ENCODE peak calls at places on chromosomes 11 and 22, in nine cellular contexts. W is upper lobe of right lung, B is A549, G is lung, T is WERI-Rb-1, U is GM23338, L is transverse colon, F is tibial artery, Y is dorsolateral prefrontal cortex. I is an unnamed sample.

GRCh38 chr22:27987557-27987956 is 68.5 kb upstream of the PITPNB start:
- DNase-seq in F (peak; percentile 35), G (no peak), U (no peak), W (no peak), T (no peak), Y (no peak), L (no peak), B (no peak), I (no peak)

GRCh38 chr11:114846040-114846791 is 167.9 kb downstream of the NXPE2 start:
- DNase-seq in L (no peak), U (no peak), G (peak; percentile 35), W (no peak), F (no peak), T (peak; percentile 89), Y (peak; percentile 66), B (no peak), I (peak; percentile 56)

GRCh38 chr22:36221799-36222751 is 17.3 kb downstream of the APOL2 start:
- DNase-seq in G (peak; percentile 67), F (no peak), L (peak; percentile 59), W (no peak), U (peak; percentile 86), T (peak; percentile 65), Y (peak; percentile 39), B (peak; percentile 19), I (peak; percentile 51)

GRCh38 chr11:23944939-23945338 is 551.9 kb upstream of the LUZP2 start:
- DNase-seq in G (no peak), B (no peak), W (no peak), L (no peak), T (no peak), U (no peak), F (no peak), Y (no peak), I (no peak)

GRCh38 chr22:22085702-22086500 is 103.3 kb upstream of the TOP3B start:
- DNase-seq in Y (no peak), T (no peak), F (no peak), B (no peak), L (no peak), G (no peak), W (no peak), U (no peak), I (no peak)

GRCh38 chr11:81987829-81988472 is 745.7 kb downstream of the FAM181B start:
- DNase-seq in G (no peak), T (no peak), Y (no peak), B (no peak), F (no peak), U (no peak), W (no peak), L (no peak), I (no peak)

GRCh38 chr11:129390303-129390816 is 14.7 kb downstream of the BARX2 start:
- DNase-seq in L (no peak), B (no peak), Y (no peak), G (no peak), W (no peak), T (no peak), U (no peak), F (no peak), I (no peak)

GRCh38 chr11:20762112-20762511 is 92.7 kb downstream of the NELL1 start:
- DNase-seq in G (no peak), W (no peak), Y (no peak), F (no peak), U (no peak), T (no peak), B (no peak), L (no peak), I (no peak)

GRCh38 chr22:22894740-22895731 is 7.4 kb downstream of the IGLL5 start:
- DNase-seq in L (peak; percentile 11), B (no peak), Y (no peak), T (no peak), W (peak; percentile 32), F (peak; percentile 46), U (no peak), G (no peak), I (no peak)

GRCh38 chr11:42338056-42338455 is 878.6 kb upstream of the LRRC4C start:
- DNase-seq in L (no peak), Y (no peak), U (no peak), W (no peak), G (no peak), B (no peak), F (no peak), T (no peak), I (no peak)

GRCh38 chr11:38460901-38461300 is 1862.9 kb upstream of the RAG2 start:
- DNase-seq in U (peak; percentile 0), G (peak; percentile 63), B (no peak), F (peak; percentile 67), L (no peak), T (peak; percentile 16), Y (no peak), W (peak; percentile 63), I (no peak)

GRCh38 chr11:95577716-95578460 is 211.7 kb downstream of the FAM76B start:
- DNase-seq in Y (no peak), B (no peak), W (no peak), F (no peak), T (no peak), G (no peak), L (no peak), U (no peak), I (no peak)

DNA sequence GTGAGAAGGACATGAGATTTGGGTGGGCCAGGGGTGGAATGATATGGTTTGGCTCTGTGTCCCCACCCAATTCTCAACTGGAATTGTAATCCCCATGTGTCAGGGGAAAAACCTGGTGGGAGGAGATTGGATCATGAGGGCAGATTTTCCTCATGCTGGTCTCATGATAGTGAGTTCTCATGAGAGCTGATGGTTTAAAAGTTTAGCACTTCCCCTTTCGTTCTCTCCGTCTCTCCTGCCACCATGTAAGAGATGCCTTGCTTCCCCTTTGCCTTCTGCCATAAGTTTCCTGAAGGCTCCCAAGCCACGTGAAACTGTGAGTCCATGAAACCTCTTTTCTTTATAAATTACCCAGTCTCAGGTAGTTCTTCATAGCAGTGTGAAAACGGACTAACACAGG is 113.5 kb downstream of the FCHSD2 start:
- DNase-seq in G (no peak), F (no peak), U (no peak), W (no peak), T (no peak), L (no peak), B (no peak), Y (no peak), I (no peak)
- H3K27ac ChIP-seq in G (no peak overlapping the region), F (no peak overlapping the region), U (no peak overlapping the region), W (no peak overlapping the region), T (no peak overlapping the region), L (no peak overlapping the region), B (no peak overlapping the region), Y (no peak overlapping the region), I (no peak overlapping the region)

GRCh38 chr11:125872138-125872491 is 15.4 kb upstream of the HYLS1 start:
- DNase-seq in F (no peak), U (no peak), W (no peak), Y (no peak), T (no peak), B (no peak), G (no peak), L (no peak), I (no peak)

GRCh38 chr11:125869526-125869925 is 17.9 kb upstream of the HYLS1 start:
- DNase-seq in U (no peak), G (no peak), F (no peak), B (no peak), W (no peak), L (no peak), T (no peak), Y (no peak), I (no peak)

GRCh38 chr11:125871391-125872137 is 15.9 kb upstream of the HYLS1 start:
- DNase-seq in F (no peak), W (no peak), B (peak; percentile 18), Y (no peak), U (peak; percentile 86), L (no peak), G (no peak), T (peak; percentile 72), I (no peak)

GRCh38 chr11:125873881-125874555 is 13.4 kb upstream of the HYLS1 start:
- DNase-seq in W (no peak), B (no peak), L (no peak), U (no peak), T (no peak), G (no peak), F (no peak), Y (no peak), I (no peak)

DNA sequence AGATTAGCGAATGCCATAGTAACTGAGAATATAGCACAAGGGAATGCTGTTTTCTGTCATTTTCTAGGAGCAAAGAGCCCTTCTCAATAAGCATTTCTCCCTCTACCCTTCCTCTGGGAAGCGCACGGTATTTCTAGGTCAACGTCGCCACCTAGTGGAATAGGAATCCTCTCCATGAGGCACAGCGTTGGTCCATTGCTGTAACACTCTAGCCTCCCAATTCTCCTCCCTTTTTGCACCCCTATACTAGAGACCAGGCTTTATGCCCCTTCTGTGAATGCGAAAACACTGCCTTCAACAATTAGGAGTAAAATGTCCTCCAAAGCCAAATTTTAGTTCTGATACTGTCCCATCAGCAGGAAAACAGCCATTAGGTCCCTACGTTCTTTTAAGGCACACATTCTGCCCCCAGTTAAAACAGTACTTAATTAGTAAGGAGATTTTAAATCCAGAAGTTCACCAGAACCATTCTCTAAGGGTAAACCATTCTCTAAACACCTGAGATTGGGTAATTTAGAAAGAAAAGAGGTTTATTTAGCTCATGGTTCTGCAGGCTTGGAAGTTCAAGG is 12.8 kb upstream of the HYLS1 start:
- DNase-seq in T (peak; percentile 67), L (peak; percentile 49), Y (peak; percentile 68), W (no peak), B (peak; percentile 25), U (peak; percentile 91), F (no peak), G (peak; percentile 59), I (peak; percentile 67)
- H3K4me3 ChIP-seq in T (no peak overlapping the region), L (no peak overlapping the region), Y (no peak overlapping the region), W (no peak overlapping the region), B (no peak overlapping the region), U (no peak overlapping the region), F (no peak overlapping the region), G (no peak overlapping the region), I (peak overlapping the region; percentile 27)

DNA sequence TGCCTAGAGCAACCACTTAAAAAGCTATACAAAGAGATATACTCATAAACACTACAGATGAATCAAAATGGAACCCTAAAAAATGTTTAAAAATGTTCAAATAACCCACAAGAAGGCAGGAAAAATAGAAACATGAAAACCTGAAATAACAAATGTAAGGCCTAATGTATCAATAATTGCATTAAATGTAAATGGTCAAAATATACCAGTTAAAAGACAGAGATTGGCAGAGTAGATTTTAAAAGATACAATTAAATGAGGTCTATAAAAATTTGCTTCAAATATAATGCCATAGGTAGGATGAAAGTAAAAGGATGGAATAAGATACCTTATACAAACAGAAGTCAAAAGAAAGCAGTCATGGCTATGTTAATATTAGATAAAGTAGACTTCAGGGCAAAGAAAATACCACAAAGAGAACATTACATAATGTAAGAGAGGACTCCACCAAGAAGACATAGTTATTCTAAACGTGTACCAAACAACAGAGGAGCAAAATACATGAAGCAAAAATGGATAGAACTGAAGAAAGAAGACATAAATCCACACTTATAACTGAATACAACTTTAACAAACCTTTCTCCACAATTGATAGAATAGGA is 25.2 kb downstream of the SHANK2 start:
- DNase-seq in T (no peak), L (no peak), G (no peak), Y (no peak), W (no peak), B (no peak), U (no peak), F (no peak), I (no peak)
- H3K27ac ChIP-seq in T (no peak overlapping the region), L (no peak overlapping the region), G (no peak overlapping the region), Y (no peak overlapping the region), W (no peak overlapping the region), B (no peak overlapping the region), U (no peak overlapping the region), F (no peak overlapping the region), I (no peak overlapping the region)

DNA sequence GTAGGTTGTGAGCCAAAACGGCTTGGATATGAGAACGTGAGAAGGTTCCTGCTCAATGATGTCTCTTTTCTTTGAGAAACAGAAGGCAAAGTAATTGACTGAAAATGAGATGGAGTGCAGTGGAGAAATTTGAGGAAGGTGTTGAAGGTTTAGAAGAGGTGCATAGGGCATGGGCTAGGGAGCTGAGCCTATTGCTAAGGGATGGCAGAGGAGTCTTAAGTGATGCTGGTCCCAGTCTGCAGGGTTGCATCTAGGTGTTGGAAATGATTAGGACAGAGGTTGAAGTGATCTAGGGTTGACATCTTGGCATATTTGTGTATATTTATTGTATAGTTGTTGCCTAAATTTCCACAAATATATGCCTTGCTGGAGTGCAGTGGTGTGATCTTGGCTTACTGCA is 2.3 kb downstream of the BIRC3 start:
- DNase-seq in Y (no peak), G (no peak), T (no peak), L (no peak), F (no peak), W (no peak), B (no peak), U (no peak), I (no peak)
- H3K4me3 ChIP-seq in Y (no peak overlapping the region), G (no peak overlapping the region), T (no peak overlapping the region), L (no peak overlapping the region), F (no peak overlapping the region), W (peak overlapping the region; percentile 60), B (peak overlapping the region; percentile 52), U (no peak overlapping the region), I (no peak overlapping the region)